ENCODE peak calls at places on chromosomes 4 and X, in eight cellular contexts. V is fibroblast of lung; N is uterus; P is SW480; G is stimulated activated CD4-positive, alpha-beta T cell treated with anti-CD3 and anti-CD28 coated beads, Interleukin-4, amount 100 ng/mL, for 48 hours; U is psoas muscle; Z is midbrain; E is SHP77. I is an unnamed sample.

GRCh38 chrX:12080265-12080664 is 58.0 kb upstream of the FRMPD4 start:
- DNase-seq in G (no peak), V (peak; percentile 23), Z (peak; percentile 15), N (no peak), U (no peak), P (peak; percentile 13), E (no peak), I (no peak)

GRCh38 chr4:138681000-138681604 is 334.5 kb upstream of the NOCT start:
- DNase-seq in P (peak; percentile 43), V (peak; percentile 54), G (peak; percentile 49), Z (peak; percentile 88), U (peak; percentile 71), N (peak; percentile 80), E (peak; percentile 39), I (peak; percentile 81)

GRCh38 chr4:5827108-5828004 is 65.5 kb downstream of the CRMP1 start:
- DNase-seq in V (peak; percentile 32), U (no peak), Z (no peak), G (no peak), N (no peak), E (no peak), P (no peak), I (no peak)

GRCh38 chrX:78199851-78200250 is 60.4 kb upstream of the TAF9B start:
- DNase-seq in G (peak; percentile 0), V (no peak), U (no peak), Z (peak; percentile 0), E (peak; percentile 0), N (no peak), P (peak; percentile 49), I (no peak)

GRCh38 chrX:19867411-19867732 is 20.0 kb downstream of the SH3KBP1 start:
- DNase-seq in P (no peak), E (no peak), U (no peak), V (peak; percentile 49), N (peak; percentile 23), G (no peak), Z (no peak), I (peak; percentile 6)

GRCh38 chrX:48458711-48459110 is 11.3 kb downstream of the SLC38A5 start:
- DNase-seq in N (no peak), Z (no peak), U (no peak), E (no peak), G (no peak), V (no peak), P (no peak), I (peak; percentile 45)

GRCh38 chrX:133297284-133297683 is 79.1 kb upstream of the TFDP3 start:
- DNase-seq in V (peak; percentile 90), N (no peak), U (no peak), E (no peak), G (no peak), Z (no peak), P (no peak), I (no peak)

GRCh38 chrX:71171110-71171801 is 26.6 kb downstream of the NLGN3 start:
- DNase-seq in G (no peak), P (no peak), Z (no peak), N (no peak), U (no peak), V (no peak), E (no peak), I (no peak)

GRCh38 chr4:41569957-41570356 is 32.0 kb downstream of the LIMCH1 start:
- DNase-seq in V (peak; percentile 9), P (no peak), Z (no peak), U (peak; percentile 14), G (no peak), E (no peak), N (no peak), I (peak; percentile 33)

GRCh38 chr4:88998941-88999340 is 58.0 kb downstream of the FAM13A start:
- DNase-seq in N (no peak), V (no peak), E (no peak), P (no peak), G (no peak), Z (no peak), U (no peak), I (no peak)

GRCh38 chrX:12825801-12826200 is 34.6 kb downstream of the PRPS2 start:
- DNase-seq in P (peak; percentile 4), G (no peak), V (peak; percentile 62), E (no peak), N (no peak), Z (no peak), U (no peak), I (no peak)

GRCh38 chr4:111433436-111433835 is 711.8 kb upstream of the FAM241A start:
- DNase-seq in P (no peak), Z (no peak), V (no peak), N (no peak), U (no peak), G (no peak), E (no peak), I (no peak)

GRCh38 chrX:13167444-13168207 is 123.2 kb upstream of the FAM9C start:
- DNase-seq in U (no peak), N (peak; percentile 61), E (no peak), Z (peak; percentile 5), G (peak; percentile 11), V (peak; percentile 58), P (no peak), I (peak; percentile 45)

GRCh38 chrX:14886252-14886651 is 13.0 kb downstream of the MOSPD2 start:
- DNase-seq in N (no peak), V (no peak), U (no peak), G (no peak), P (no peak), E (no peak), Z (no peak), I (no peak)

GRCh38 chr4:179586460-179586859 is 2144.2 kb upstream of the AGA start:
- DNase-seq in P (no peak), V (peak; percentile 47), G (no peak), N (no peak), Z (no peak), E (no peak), U (no peak), I (no peak)

GRCh38 chrX:15475021-15475420 is 18.1 kb downstream of the PIR start:
- DNase-seq in N (no peak), P (peak; percentile 86), U (no peak), G (no peak), E (no peak), Z (no peak), V (peak; percentile 52), I (no peak)

GRCh38 chrX:136725446-136726104 is 55.2 kb downstream of the ARHGEF6 start:
- DNase-seq in U (peak; percentile 28), N (peak; percentile 47), P (peak; percentile 3), G (no peak), E (no peak), V (peak; percentile 68), Z (no peak), I (no peak)

GRCh38 chrX:51857159-51857733 is 36.2 kb upstream of the MAGED1 start:
- DNase-seq in P (no peak), E (no peak), G (no peak), U (no peak), Z (no peak), N (no peak), V (no peak), I (no peak)

GRCh38 chrX:119252716-119253115 is 16.6 kb downstream of the PGRMC1 start:
- DNase-seq in U (no peak), Z (no peak), G (no peak), N (no peak), V (no peak), P (no peak), E (no peak), I (no peak)

GRCh38 chr4:144615182-144615581 is 30.8 kb upstream of the HHIP start:
- DNase-seq in N (no peak), Z (no peak), P (no peak), E (no peak), V (peak; percentile 56), G (no peak), U (no peak), I (no peak)

GRCh38 chr4:37487668-37488067 is 198.5 kb downstream of the RELL1 start:
- DNase-seq in N (no peak), V (no peak), P (no peak), G (no peak), U (no peak), E (no peak), Z (no peak), I (no peak)

GRCh38 chrX:110055616-110056015 is 52.7 kb downstream of the TMEM164 start:
- DNase-seq in U (no peak), G (no peak), P (no peak), V (peak; percentile 41), E (no peak), Z (no peak), N (no peak), I (no peak)

GRCh38 chr4:140793291-140793690 is 37.1 kb upstream of the TBC1D9 start:
- DNase-seq in E (no peak), P (no peak), V (no peak), U (no peak), Z (no peak), G (no peak), N (no peak), I (no peak)

GRCh38 chr4:7303561-7303960 is 111.2 kb downstream of the SORCS2 start:
- DNase-seq in U (no peak), V (no peak), P (no peak), G (no peak), Z (no peak), E (no peak), N (no peak), I (no peak)

GRCh38 chr4:15656038-15656470 is 897 bp upstream of the FBXL5 start:
- DNase-seq in Z (no peak), P (no peak), G (no peak), E (peak; percentile 50), N (peak; percentile 25), U (no peak), V (peak; percentile 30), I (no peak)

GRCh38 chr4:6342530-6343293 is 73.1 kb downstream of the WFS1 start:
- DNase-seq in U (peak; percentile 37), G (no peak), V (peak; percentile 14), P (no peak), E (no peak), N (peak; percentile 54), Z (no peak), I (peak; percentile 39)

GRCh38 chrX:13254076-13254785 is 65.6 kb downstream of the ATXN3L start:
- DNase-seq in P (peak; percentile 43), U (no peak), Z (no peak), G (no peak), N (peak; percentile 38), V (peak; percentile 56), E (peak; percentile 13), I (no peak)

GRCh38 chr4:4216261-4216660 is 10.5 kb downstream of the OTOP1 start:
- DNase-seq in U (no peak), G (no peak), P (no peak), Z (no peak), V (no peak), N (no peak), E (no peak), I (no peak)

GRCh38 chr4:182906786-182907185 is 10.4 kb downstream of the DCTD start:
- DNase-seq in G (no peak), E (no peak), P (no peak), N (no peak), U (no peak), V (no peak), Z (no peak), I (no peak)

GRCh38 chr4:38757945-38758344 is 24.8 kb downstream of the TLR10 start:
- DNase-seq in G (no peak), V (no peak), P (peak; percentile 18), N (no peak), Z (no peak), E (no peak), U (no peak), I (no peak)

GRCh38 chrX:154355094-154355775 is 19.2 kb downstream of the FLNA start:
- DNase-seq in G (no peak), N (peak; percentile 22), V (no peak), P (no peak), U (no peak), E (no peak), Z (no peak), I (no peak)

I was measured in heart right ventricle.